ENCODE peak calls at places on chromosome 19, in ten cellular contexts. H, Q, S, W, I, C, L, A, J and R are unnamed samples. For H3K9me3, the result is how much of the 10 kb centered on the place peaks cover.

GRCh38 chr19:532578-533484 is 1.3 kb downstream of the CDC34 start:
- DNase-seq in S (peak), C (peak), I (peak), L (peak), W (peak), A (no peak), H (peak), Q (peak), J (peak), R (peak)

GRCh38 chr19:40721140-40721486 is 4.2 kb downstream of the ITPKC start:
- DNase-seq in A (no peak), Q (no peak), W (no peak), I (no peak), H (no peak), C (no peak), L (no peak), J (no peak), S (no peak), R (no peak)

GRCh38 chr19:51802775-51803174 is 7.8 kb downstream of the FPR3 start:
- DNase-seq in Q (no peak), I (no peak), S (no peak), L (no peak), H (no peak), A (no peak), W (no peak), C (no peak), J (no peak), R (no peak)

GRCh38 chr19:35533822-35534521 is 716 bp downstream of the GAPDHS start:
- DNase-seq in W (no peak), L (peak), H (peak), C (peak), S (peak), Q (no peak), J (no peak), A (no peak), I (no peak), R (no peak)

GRCh38 chr19:47518139-47518538 is 3.3 kb upstream of the NAPA start:
- DNase-seq in Q (no peak), C (no peak), J (no peak), S (peak), I (no peak), W (no peak), A (no peak), H (no peak), L (no peak), R (no peak)

GRCh38 chr19:45498411-45499195 is at the start of gene PPM1N:
- DNase-seq in Q (no peak), J (no peak), W (no peak), S (no peak), L (peak), C (peak), A (no peak), I (no peak), H (no peak), R (peak)

GRCh38 chr19:49475995-49476880 is 2.2 kb downstream of the FLT3LG start:
- DNase-seq in A (no peak), W (no peak), H (peak), I (no peak), L (no peak), Q (no peak), S (no peak), C (peak), J (peak), R (peak)

GRCh38 chr19:2523630-2524311 is 47.8 kb downstream of the GADD45B start:
- DNase-seq in C (no peak), Q (no peak), W (no peak), I (no peak), A (no peak), H (no peak), S (peak), L (no peak), J (no peak), R (no peak)

GRCh38 chr19:46378268-46378667 is 31.4 kb downstream of the PPP5C start:
- DNase-seq in A (no peak), C (no peak), J (no peak), H (no peak), S (peak), Q (no peak), W (no peak), L (no peak), I (no peak), R (no peak)

GRCh38 chr19:54481326-54481930 is 8.3 kb upstream of the CDC42EP5 start:
- DNase-seq in S (no peak), W (no peak), C (no peak), H (no peak), A (no peak), I (no peak), L (peak), J (peak), Q (no peak), R (peak)

GRCh38 chr19:17448190-17448967 is at the start of gene TMEM221:
- DNase-seq in I (no peak), S (peak), C (peak), A (no peak), H (peak), L (no peak), Q (peak), W (peak), J (peak), R (peak)

GRCh38 chr19:47305309-47305751 is 4.3 kb upstream of the C5AR1 start:
- DNase-seq in W (peak), J (peak), H (peak), C (peak), L (peak), S (peak), I (peak), A (peak), Q (peak), R (peak)

GRCh38 chr19:12527034-12527836 is 24.0 kb downstream of the ZNF564 start:
- DNase-seq in Q (no peak), W (no peak), H (no peak), S (peak), C (no peak), I (no peak), J (no peak), L (no peak), A (no peak), R (no peak)

GRCh38 chr19:33206261-33207039 is 12.3 kb downstream of the LRP3 start:
- DNase-seq in L (peak), W (no peak), A (no peak), Q (no peak), I (no peak), J (no peak), C (no peak), S (no peak), H (no peak), R (no peak)

GRCh38 chr19:1853295-1854031 is 5.2 kb upstream of the REXO1 start:
- DNase-seq in L (peak), C (peak), Q (peak), W (peak), I (peak), A (no peak), J (peak), H (peak), S (peak), R (peak)

GRCh38 chr19:52200044-52200443 is 10.2 kb downstream of the PPP2R1A start:
- DNase-seq in W (peak), Q (peak), C (no peak), J (no peak), L (no peak), S (peak), I (no peak), H (no peak), A (peak), R (no peak)

GRCh38 chr19:38877781-38878574 is at the start of gene RINL:
- DNase-seq in S (no peak), H (no peak), J (no peak), Q (no peak), L (no peak), A (no peak), W (no peak), I (peak), C (peak), R (peak)

GRCh38 chr19:5294403-5295160 is 46.0 kb downstream of the PTPRS start:
- DNase-seq in Q (no peak), W (no peak), H (no peak), A (no peak), J (no peak), C (no peak), S (no peak), L (no peak), I (no peak), R (no peak)

GRCh38 chr19:16417660-16418596 is 53.8 kb downstream of the EPS15L1 start:
- DNase-seq in H (peak), J (peak), S (peak), L (peak), A (no peak), Q (peak), I (peak), C (peak), W (peak), R (peak)

GRCh38 chr19:12987781-12988180 is 7.5 kb upstream of the NFIX start:
- DNase-seq in L (no peak), C (no peak), J (no peak), W (no peak), Q (no peak), I (no peak), H (no peak), A (no peak), S (no peak), R (no peak)

GRCh38 chr19:11377237-11377636 is 2.8 kb downstream of the SWSAP1 start:
- DNase-seq in I (no peak), C (no peak), L (no peak), Q (no peak), J (peak), W (peak), H (no peak), A (peak), S (peak), R (no peak)

GRCh38 chr19:31350693-31351211 is 1.5 kb upstream of the TSHZ3 start:
- DNase-seq in C (no peak), A (no peak), S (peak), H (peak), L (peak), J (peak), Q (peak), W (no peak), I (peak), R (no peak)

GRCh38 chr19:39768811-39769210 is 9.8 kb upstream of the LEUTX start:
- DNase-seq in H (no peak), W (no peak), C (no peak), I (no peak), L (no peak), A (no peak), Q (no peak), S (no peak), J (no peak), R (no peak)

GRCh38 chr19:51034704-51035103 is at the start of gene KLK12:
- DNase-seq in L (no peak), W (no peak), S (no peak), C (no peak), I (no peak), Q (no peak), A (no peak), J (no peak), H (no peak), R (no peak)

DNA sequence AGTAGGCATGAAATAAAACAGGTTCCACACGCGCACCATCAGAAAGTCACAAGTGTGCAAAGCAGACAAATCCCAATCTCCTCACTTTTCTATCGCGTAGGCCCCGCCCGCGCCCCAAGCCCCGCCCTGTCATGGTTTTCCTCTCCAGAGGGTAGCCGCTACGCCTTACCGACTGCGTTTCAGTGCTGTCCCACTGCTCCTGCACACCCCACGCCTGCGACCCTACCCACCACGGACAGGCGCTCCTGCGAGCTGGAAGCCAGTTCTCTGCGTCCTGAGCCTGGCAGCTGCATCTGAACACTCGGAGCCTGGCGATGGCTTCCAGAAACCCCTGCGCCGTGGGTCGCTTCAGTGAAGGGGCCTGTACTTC is 379 bp upstream of the ZNF470 start:
- DNase-seq in I (no peak), C (no peak), S (no peak), H (peak), A (no peak), L (peak), W (peak), Q (peak), J (peak), R (peak)
- H3K9me3 ChIP-seq in I (half or more), C (half or more), S (under half), H (under half), A (half or more), L (half or more), W (under half), Q (half or more), J (under half), R (under half)

GRCh38 chr19:23273022-23273593 is 22.9 kb upstream of the ZNF724 start:
- DNase-seq in J (no peak), S (no peak), Q (no peak), L (no peak), W (peak), C (peak), A (no peak), I (no peak), H (no peak), R (peak)

GRCh38 chr19:23273594-23274412 is 23.6 kb upstream of the ZNF724 start:
- DNase-seq in J (peak), L (peak), I (peak), W (peak), Q (peak), H (peak), C (peak), A (peak), S (peak), R (peak)
- TF ChIP-seq CTCF in J (no peak), L (no peak), I (no peak), W (no peak), Q (no peak), H (peak), C (no peak), A (no peak), S (no peak), R (no peak)

GRCh38 chr19:37243206-37243632 is 25.2 kb downstream of the ZNF383 start:
- DNase-seq in C (no peak), J (no peak), Q (no peak), W (no peak), L (no peak), I (no peak), S (no peak), H (no peak), A (no peak), R (no peak)
- H3K9me3 ChIP-seq in C (half or more), J (under half), Q (half or more), W (under half), L (half or more), I (half or more), S (under half), H (under half), A (half or more), R (under half)

GRCh38 chr19:55638864-55639359 is 1.9 kb upstream of the ZNF580 start:
- DNase-seq in A (no peak), Q (no peak), J (peak), L (peak), C (peak), I (no peak), W (no peak), H (peak), S (peak), R (no peak)
- TF ChIP-seq CTCF in A (peak), Q (peak), J (peak), L (peak), C (peak), I (peak), W (peak), H (peak), S (peak), R (no peak)

GRCh38 chr19:57473646-57474045 is 3.7 kb downstream of the ZNF772 start:
- DNase-seq in H (no peak), W (no peak), Q (no peak), I (no peak), A (no peak), J (no peak), C (no peak), L (no peak), S (peak), R (no peak)
- H3K9me3 ChIP-seq in H (under half), W (under half), Q (half or more), I (half or more), A (half or more), J (under half), C (half or more), L (half or more), S (under half), R (under half)

DNA sequence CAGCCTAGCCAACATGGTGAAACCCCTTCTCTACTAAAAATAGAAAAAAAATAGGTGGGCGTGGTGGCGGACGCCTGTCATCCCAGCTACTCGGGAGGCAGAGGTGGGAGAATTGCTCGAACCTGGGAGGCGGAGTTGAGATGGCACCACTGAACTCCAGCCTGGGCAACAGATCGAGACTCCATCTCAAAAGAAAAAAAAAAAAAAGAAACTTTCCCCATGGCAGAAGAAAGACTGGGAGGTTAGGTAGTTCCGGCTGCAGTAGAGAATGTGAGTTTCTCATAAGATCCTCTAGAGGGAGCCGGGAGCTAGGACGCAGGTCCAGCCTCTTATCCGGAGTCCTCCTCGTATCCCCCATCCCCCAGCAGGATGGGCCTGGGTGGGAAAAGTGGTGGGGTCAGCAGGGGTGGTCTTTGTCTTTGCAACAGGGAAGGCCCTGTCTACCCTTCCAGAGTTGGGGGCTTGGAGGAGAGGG is 13.2 kb upstream of the CREB3L3 start:
- DNase-seq in W (no peak), I (no peak), A (peak), H (no peak), C (no peak), L (no peak), S (peak), J (peak), Q (no peak), R (peak)
- TF ChIP-seq CTCF in W (peak), I (peak), A (peak), H (peak), C (no peak), L (peak), S (peak), J (peak), Q (peak), R (peak)